ENCODE peak calls at places on chromosomes 5 and 9, in eight cellular contexts. G, Q, R, I, P, A, E and O are unnamed samples.

GRCh38 chr5:4022056-4022670 is 426.5 kb downstream of the IRX1 start:
- DNase-seq in A (no peak), R (no peak), G (no peak), Q (no peak), P (no peak), I (no peak), E (no peak), O (no peak)

GRCh38 chr9:33349743-33350142 is 52.6 kb downstream of the AQP7 start:
- DNase-seq in Q (no peak), R (peak), A (no peak), P (no peak), G (no peak), E (no peak), I (no peak), O (no peak)

GRCh38 chr9:132241840-132242620 is 80.2 kb downstream of the NTNG2 start:
- DNase-seq in P (no peak), Q (peak), I (no peak), G (peak), E (no peak), A (peak), R (no peak), O (peak)

GRCh38 chr9:113011911-113012381 is at the start of gene ZNF883:
- DNase-seq in R (peak), E (peak), P (no peak), A (peak), I (peak), Q (peak), G (no peak), O (peak)

GRCh38 chr5:180848265-180848664 is 12.8 kb downstream of the ZFP62 start:
- DNase-seq in A (no peak), P (no peak), G (no peak), R (no peak), Q (no peak), E (no peak), I (no peak), O (no peak)

GRCh38 chr5:79209505-79209904 is 26.4 kb upstream of the JMY start:
- DNase-seq in A (no peak), P (no peak), I (no peak), E (no peak), G (no peak), Q (no peak), R (no peak), O (no peak)

GRCh38 chr5:72917371-72917776 is 38.5 kb upstream of the FCHO2 start:
- DNase-seq in Q (no peak), R (no peak), E (no peak), P (no peak), I (no peak), A (no peak), G (no peak), O (no peak)

GRCh38 chr9:134204991-134205578 is 40.7 kb upstream of the RNU6ATAC start:
- DNase-seq in G (no peak), Q (peak), I (peak), P (no peak), A (no peak), E (no peak), R (peak), O (no peak)

GRCh38 chr5:37248970-37249819 is at the start of gene CPLANE1:
- DNase-seq in I (peak), P (peak), G (peak), E (peak), A (peak), R (peak), Q (peak), O (peak)

GRCh38 chr5:115657883-115658233 is 32.0 kb upstream of the TMED7 start:
- DNase-seq in A (peak), Q (no peak), P (no peak), E (peak), I (no peak), G (no peak), R (peak), O (no peak)

GRCh38 chr5:175466700-175467318 is 11.6 kb upstream of the SFXN1 start:
- DNase-seq in E (no peak), P (peak), G (no peak), A (no peak), R (peak), I (no peak), Q (no peak), O (no peak)

GRCh38 chr5:147613359-147613758 is 103.5 kb upstream of the DPYSL3 start:
- DNase-seq in R (peak), Q (no peak), E (peak), A (peak), P (no peak), I (no peak), G (no peak), O (no peak)

GRCh38 chr5:124557761-124558160 is 188.7 kb downstream of the ZNF608 start:
- DNase-seq in I (no peak), Q (no peak), E (no peak), G (no peak), P (no peak), A (no peak), R (no peak), O (no peak)

GRCh38 chr9:93094294-93095204 is 1.5 kb upstream of the CARD19 start:
- DNase-seq in P (peak), R (no peak), I (no peak), E (no peak), A (no peak), Q (peak), G (peak), O (no peak)

GRCh38 chr5:168843998-168844374 is 264.8 kb upstream of the PANK3 start:
- DNase-seq in R (peak), P (no peak), A (no peak), Q (no peak), G (no peak), E (no peak), I (no peak), O (no peak)

GRCh38 chr9:70587143-70587710 is 172.8 kb upstream of the KLF9 start:
- DNase-seq in G (no peak), P (peak), A (peak), Q (no peak), I (no peak), R (peak), E (peak), O (no peak)

GRCh38 chr5:138605254-138605972 is 30.2 kb upstream of the HSPA9 start:
- DNase-seq in I (no peak), Q (no peak), R (no peak), G (no peak), A (no peak), P (no peak), E (no peak), O (no peak)

GRCh38 chr5:42949348-42950090 is 90.6 kb downstream of the ANXA2R start:
- DNase-seq in Q (peak), P (peak), G (no peak), A (peak), I (peak), R (peak), E (peak), O (peak)

GRCh38 chr5:158236511-158237335 is 377.8 kb upstream of the CLINT1 start:
- DNase-seq in G (no peak), A (no peak), R (peak), Q (no peak), P (no peak), I (no peak), E (no peak), O (no peak)

GRCh38 chr5:127313847-127314473 is 23.4 kb downstream of the MEGF10 start:
- DNase-seq in Q (peak), G (peak), R (peak), I (peak), A (peak), P (peak), E (peak), O (peak)

GRCh38 chr5:132505641-132506040 is 15.1 kb upstream of the IRF1 start:
- DNase-seq in A (no peak), P (no peak), E (peak), R (peak), Q (no peak), I (no peak), G (no peak), O (no peak)

GRCh38 chr5:123528878-123529277 is 16.9 kb downstream of the CSNK1G3 start:
- DNase-seq in Q (no peak), R (no peak), G (no peak), I (no peak), P (no peak), E (no peak), A (no peak), O (no peak)

GRCh38 chr9:16425572-16425971 is 444.9 kb downstream of the BNC2 start:
- DNase-seq in A (peak), E (peak), P (no peak), I (no peak), G (no peak), Q (no peak), R (peak), O (no peak)

GRCh38 chr5:168047669-168048111 is 243.8 kb upstream of the WWC1 start:
- DNase-seq in P (no peak), G (no peak), Q (no peak), E (no peak), A (no peak), I (no peak), R (peak), O (no peak)

GRCh38 chr5:90434116-90434714 is 24.7 kb upstream of the CETN3 start:
- DNase-seq in A (peak), G (peak), I (peak), Q (no peak), R (peak), P (no peak), E (peak), O (no peak)

GRCh38 chr5:127968998-127969397 is 114.6 kb upstream of the SLC12A2 start:
- DNase-seq in Q (no peak), I (no peak), P (no peak), G (no peak), R (peak), E (no peak), A (no peak), O (no peak)

GRCh38 chr9:95171596-95171995 is 145.9 kb downstream of the FANCC start:
- DNase-seq in I (no peak), P (no peak), E (peak), Q (no peak), A (peak), G (no peak), R (no peak), O (no peak)

GRCh38 chr9:111481885-111482636 is 2.1 kb downstream of the ECPAS start:
- DNase-seq in I (peak), Q (no peak), R (peak), G (no peak), A (peak), E (peak), P (no peak), O (no peak)

GRCh38 chr9:12775373-12775962 is 648 bp downstream of the LURAP1L start:
- DNase-seq in P (peak), Q (peak), E (no peak), G (no peak), I (no peak), A (no peak), R (peak), O (no peak)

GRCh38 chr5:176629317-176629852 is 949 bp downstream of the SNCB start:
- DNase-seq in R (no peak), A (no peak), P (no peak), G (no peak), Q (no peak), E (no peak), I (no peak), O (no peak)

GRCh38 chr5:176631383-176631970 is 1.0 kb downstream of the EIF4E1B start:
- DNase-seq in Q (no peak), G (no peak), R (no peak), P (no peak), A (no peak), E (no peak), I (no peak), O (no peak)

GRCh38 chr5:176629853-176630680 is at the start of the genes EIF4E1B and SNCB:
- DNase-seq in P (no peak), Q (no peak), A (peak), R (peak), I (no peak), E (no peak), G (no peak), O (no peak)

GRCh38 chr5:176632777-176633176 is 2.3 kb downstream of the EIF4E1B start:
- DNase-seq in E (no peak), R (no peak), A (no peak), I (no peak), P (no peak), Q (no peak), G (no peak), O (no peak)

GRCh38 chr5:176630681-176631222 is 277 bp downstream of the EIF4E1B start:
- DNase-seq in Q (no peak), E (no peak), G (no peak), R (no peak), A (no peak), P (no peak), I (no peak), O (no peak)
- H3K4me3 ChIP-seq in Q (peak), E (peak), G (no peak), R (peak), A (peak), P (peak), I (peak), O (peak)

GRCh38 chr5:176646707-176647029 is 616 bp upstream of the TSPAN17 start:
- DNase-seq in Q (no peak), P (no peak), A (no peak), E (no peak), G (no peak), R (no peak), I (no peak), O (no peak)
- H3K27ac ChIP-seq in Q (peak), P (peak), A (peak), E (peak), G (peak), R (peak), I (no peak), O (peak)

DNA sequence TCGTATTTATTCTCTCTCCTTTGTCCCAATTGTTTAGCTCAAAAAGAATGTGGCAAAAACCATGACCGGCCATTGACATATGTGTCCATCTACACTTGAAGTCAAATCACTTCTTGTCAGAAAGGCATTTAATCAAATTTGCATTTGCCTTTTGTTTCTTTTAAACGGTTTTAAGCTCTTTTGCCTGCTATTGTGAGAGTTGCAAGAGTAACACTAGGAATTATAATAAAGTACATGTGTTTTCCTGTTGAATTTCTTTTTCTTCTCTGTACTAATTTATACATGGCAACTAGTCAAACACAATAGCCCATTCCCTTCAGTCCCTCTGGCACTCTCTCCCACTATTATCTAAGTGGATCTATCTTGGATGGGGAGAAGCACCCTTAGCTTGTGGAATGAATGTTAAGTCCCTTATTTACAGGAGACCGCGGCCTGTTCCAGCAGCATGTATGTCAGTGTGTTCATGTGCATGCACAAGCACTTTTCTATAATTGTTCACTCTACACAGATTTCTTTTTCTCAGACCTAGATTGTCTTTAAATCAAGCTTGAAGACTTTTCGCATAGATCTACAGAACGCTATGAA is 3.3 kb downstream of the ADAMTSL1 start:
- DNase-seq in G (no peak), P (no peak), Q (no peak), I (no peak), R (peak), A (no peak), E (no peak), O (no peak)
- H3K4me3 ChIP-seq in G (no peak), P (no peak), Q (no peak), I (no peak), R (peak), A (no peak), E (no peak), O (no peak)

GRCh38 chr9:121569266-121569648 is 69.6 kb upstream of the GGTA1 start:
- DNase-seq in P (no peak), I (no peak), E (no peak), Q (no peak), G (no peak), R (peak), A (no peak), O (no peak)
- H3K27ac ChIP-seq in P (peak), I (no peak), E (no peak), Q (no peak), G (no peak), R (no peak), A (no peak), O (no peak)

GRCh38 chr9:123637596-123637939 is 281.6 kb downstream of the CRB2 start:
- DNase-seq in G (peak), P (no peak), E (peak), A (peak), Q (no peak), R (no peak), I (no peak), O (no peak)
- H3K4me3 ChIP-seq in G (no peak), P (no peak), E (peak), A (peak), Q (peak), R (no peak), I (no peak), O (peak)

GRCh38 chr9:109270971-109271900 is 49.6 kb downstream of the EPB41L4B start:
- DNase-seq in Q (no peak), G (no peak), A (no peak), I (no peak), R (no peak), P (peak), E (no peak), O (no peak)
- H3K27ac ChIP-seq in Q (no peak), G (no peak), A (no peak), I (no peak), R (no peak), P (no peak), E (no peak), O (no peak)

DNA sequence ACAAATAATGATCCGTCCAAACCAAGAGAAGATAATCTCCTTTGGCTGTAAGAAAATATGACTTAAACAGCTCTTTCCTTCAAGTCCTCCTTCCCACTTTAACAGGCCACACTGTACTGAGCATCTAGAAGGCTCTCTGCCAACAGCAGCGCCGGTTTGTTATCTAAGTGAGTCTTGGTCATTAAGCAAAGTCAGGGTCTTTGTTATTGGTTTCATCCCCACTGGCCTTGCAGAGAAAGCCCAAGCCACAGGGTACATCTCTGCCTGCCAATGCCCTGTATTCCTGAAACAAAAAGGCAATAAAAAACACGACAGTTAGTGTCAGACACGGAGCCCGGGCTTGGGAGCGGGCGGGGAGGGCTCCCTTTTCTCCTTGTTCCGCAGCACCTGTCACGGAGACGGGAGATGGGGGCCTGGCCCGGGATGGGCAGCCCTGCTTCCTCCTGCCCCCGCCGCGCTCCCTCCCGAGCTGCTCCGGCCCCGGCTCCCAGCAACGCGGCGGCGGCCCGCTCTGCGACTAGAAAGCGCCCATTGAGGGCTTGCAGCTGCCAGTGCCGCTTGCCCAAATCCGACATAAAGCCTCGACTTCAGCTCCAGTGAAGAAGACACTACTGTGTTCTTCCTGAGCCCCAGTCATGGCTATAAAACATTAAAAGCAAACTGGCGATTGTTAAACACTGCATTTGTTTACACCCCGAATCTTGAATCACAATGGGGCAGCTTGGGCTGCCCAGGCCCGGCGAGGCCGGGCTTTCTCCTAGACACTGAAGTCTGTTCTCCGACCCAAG is 28.1 kb upstream of the PIK3R1 start:
- DNase-seq in G (no peak), E (peak), I (no peak), A (peak), Q (peak), R (no peak), P (no peak), O (no peak)
- H3K4me3 ChIP-seq in G (no peak), E (peak), I (no peak), A (peak), Q (peak), R (no peak), P (peak), O (no peak)